ENCODE peak calls at places on chromosomes 13 and 19, in six cellular contexts. Z is H9, C is fibroblast of mammary gland, H is epithelial cell of proximal tubule, W is dorsolateral prefrontal cortex, L is endothelial cell of umbilical vein. Y is an unnamed sample.

GRCh38 chr19:48090281-48090802 is 20.3 kb downstream of the PLA2G4C start:
- DNase-seq in L (no peak), Z (no peak), H (no peak), W (no peak), C (no peak), Y (no peak)

GRCh38 chr13:114212096-114212495 is 22.6 kb upstream of the CDC16 start:
- DNase-seq in W (no peak), H (no peak), Z (no peak), C (peak), L (peak), Y (no peak)

GRCh38 chr19:3046621-3047306 is 15.5 kb downstream of the TLE5 start:
- DNase-seq in Z (peak), L (no peak), H (no peak), W (no peak), C (no peak), Y (peak)

GRCh38 chr13:26475176-26476110 is 82.0 kb upstream of the WASF3 start:
- DNase-seq in H (no peak), Z (peak), W (no peak), L (no peak), C (no peak), Y (no peak)

GRCh38 chr19:12681074-12681987 is at the start of gene DHPS:
- DNase-seq in H (peak), C (peak), L (peak), Z (peak), W (peak), Y (peak)

GRCh38 chr19:18093439-18094161 is 4.0 kb upstream of the MAST3 start:
- DNase-seq in L (no peak), W (no peak), H (no peak), C (peak), Z (peak), Y (no peak)

GRCh38 chr19:10404888-10405808 is 1.8 kb upstream of the CDC37 start:
- DNase-seq in W (no peak), Z (no peak), L (no peak), H (no peak), C (no peak), Y (no peak)

GRCh38 chr19:1206063-1206732 is 620 bp downstream of the STK11 start:
- DNase-seq in H (no peak), C (no peak), L (no peak), Z (no peak), W (no peak), Y (peak)

GRCh38 chr13:62040078-62040477 is 624.4 kb upstream of the PCDH20 start:
- DNase-seq in Z (no peak), H (no peak), W (no peak), C (no peak), L (no peak), Y (no peak)

GRCh38 chr19:8393192-8393870 is 3.2 kb downstream of the RAB11B start:
- DNase-seq in W (no peak), C (no peak), L (no peak), H (no peak), Z (no peak), Y (no peak)

GRCh38 chr19:8973501-8974091 is 36.6 kb downstream of the MUC16 start:
- DNase-seq in W (no peak), C (no peak), L (no peak), H (no peak), Z (no peak), Y (no peak)

GRCh38 chr13:52848455-52849190 is at the start of gene PCDH8:
- DNase-seq in H (no peak), L (no peak), C (no peak), W (peak), Z (peak), Y (peak)

GRCh38 chr13:110593430-110594130 is 21.8 kb upstream of the NAXD start:
- DNase-seq in W (no peak), L (peak), C (peak), Z (no peak), H (no peak), Y (no peak)

GRCh38 chr13:50914848-50915247 is 5.3 kb downstream of the RNASEH2B start:
- DNase-seq in L (no peak), Z (no peak), H (no peak), W (no peak), C (peak), Y (no peak)

GRCh38 chr19:18422530-18423191 is 3.5 kb downstream of the SSBP4 start:
- DNase-seq in L (no peak), H (no peak), C (no peak), Z (no peak), W (no peak), Y (no peak)

GRCh38 chr13:26034018-26034417 is 17.8 kb downstream of the SHISA2 start:
- DNase-seq in Z (no peak), H (no peak), L (no peak), C (no peak), W (no peak), Y (no peak)

GRCh38 chr13:73656863-73657262 is 477.3 kb downstream of the KLF12 start:
- DNase-seq in H (no peak), W (no peak), Z (no peak), L (no peak), C (peak), Y (no peak)

GRCh38 chr13:54185101-54185500 is 1156.5 kb downstream of the OLFM4 start:
- DNase-seq in L (no peak), Z (no peak), W (no peak), H (no peak), C (no peak), Y (no peak)

GRCh38 chr13:61294467-61295186 is 121.0 kb downstream of the PCDH20 start:
- DNase-seq in C (no peak), L (no peak), Z (no peak), W (no peak), H (peak), Y (no peak)

GRCh38 chr19:40974633-40975037 is 16.4 kb upstream of the CYP2B6 start:
- DNase-seq in C (peak), W (peak), L (peak), Z (peak), H (peak), Y (peak)

DNA sequence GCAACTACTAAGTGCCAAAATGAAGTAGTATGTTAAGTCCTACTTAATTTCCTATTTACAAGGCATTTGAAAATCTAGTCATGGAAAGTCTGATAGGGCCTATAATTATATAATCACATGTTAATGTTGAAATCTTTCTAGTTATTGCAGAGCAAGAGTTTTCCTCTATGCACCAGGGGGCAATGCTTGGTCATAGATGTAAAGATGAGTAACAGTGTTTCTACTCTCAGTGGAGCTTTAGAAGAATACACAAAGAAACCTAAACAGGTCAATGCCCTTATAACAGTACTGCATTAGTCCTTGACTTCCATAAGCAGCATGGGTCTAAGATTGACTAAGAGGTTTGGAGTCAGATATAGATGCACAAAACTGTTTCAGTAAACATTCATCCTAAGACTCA is 218.7 kb downstream of the KCTD12 start:
- DNase-seq in W (no peak), C (peak), Z (no peak), H (no peak), L (peak), Y (no peak)
- TF ChIP-seq CTCF in W (no peak), C (peak), Z (no peak), H (peak), L (peak), Y (no peak)

DNA sequence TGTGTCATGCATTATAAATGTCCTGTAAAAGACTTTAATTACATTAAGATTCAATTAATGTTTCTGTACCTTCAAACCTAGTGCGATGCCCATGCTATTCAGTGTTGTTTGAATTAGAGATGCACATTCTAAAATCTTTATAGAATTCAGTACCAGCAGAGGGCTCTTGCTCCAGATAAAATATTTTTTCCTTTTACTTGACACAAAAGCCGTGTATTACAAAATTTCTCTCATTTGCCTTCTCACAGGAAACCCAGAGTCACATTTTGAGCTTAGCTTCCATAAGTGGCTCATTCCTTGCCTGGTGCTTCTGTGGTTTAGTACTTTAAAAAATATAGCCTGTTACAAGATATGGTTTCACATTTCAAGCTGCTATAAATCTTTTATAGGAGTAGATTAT is 101.2 kb downstream of the RNF17 start:
- DNase-seq in C (peak), L (no peak), W (no peak), H (no peak), Z (no peak), Y (no peak)
- TF ChIP-seq CTCF in C (peak), L (no peak), W (peak), H (peak), Z (no peak), Y (no peak)

GRCh38 chr13:29422015-29422414 is 173.5 kb downstream of the SLC7A1 start:
- DNase-seq in H (no peak), C (no peak), L (no peak), Z (no peak), W (no peak), Y (no peak)

GRCh38 chr13:29423050-29423449 is 172.4 kb downstream of the SLC7A1 start:
- DNase-seq in H (no peak), Z (no peak), L (no peak), C (no peak), W (no peak), Y (no peak)

DNA sequence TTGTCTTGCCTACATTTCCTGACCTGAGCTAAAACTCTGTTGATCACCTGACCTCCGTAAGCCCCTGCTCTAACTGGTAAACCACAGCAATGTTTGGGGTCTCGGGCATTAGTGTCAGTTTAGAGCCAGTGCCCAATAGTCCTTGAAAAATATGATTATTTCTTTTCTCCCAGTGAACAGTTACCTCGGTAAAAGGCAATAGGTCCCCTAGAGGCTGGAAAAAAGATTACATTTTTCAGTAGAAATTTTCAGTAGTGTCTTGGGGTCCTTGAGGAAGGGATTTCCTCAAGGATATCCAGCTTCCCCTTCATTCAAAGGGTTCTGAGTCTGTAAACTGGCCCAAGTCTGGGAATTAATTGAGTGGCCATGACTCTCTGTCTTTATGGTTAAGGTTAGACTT is 177.5 kb downstream of the SLC7A1 start:
- DNase-seq in W (no peak), C (no peak), Z (no peak), L (no peak), H (no peak), Y (no peak)
- TF ChIP-seq CTCF in W (no peak), C (peak), Z (peak), L (no peak), H (no peak), Y (peak)

DNA sequence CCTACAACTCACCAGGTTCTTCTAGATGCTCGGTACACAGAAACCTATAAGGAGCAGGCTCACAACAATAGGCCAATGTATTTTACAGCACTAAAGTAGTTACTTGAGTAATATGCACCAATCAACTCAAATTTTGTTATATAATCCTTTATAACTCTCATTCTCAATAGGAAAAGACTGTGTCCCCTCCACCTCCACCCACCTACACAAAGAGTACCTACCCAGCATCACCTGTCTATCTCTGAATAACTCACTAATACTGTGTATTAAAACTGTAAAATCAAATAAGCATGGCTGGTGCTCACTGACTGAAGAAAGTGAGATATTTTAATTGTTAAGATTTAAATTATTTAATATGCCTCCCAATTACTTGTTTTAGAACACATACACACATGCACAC is 146.3 kb downstream of the ENOX1 start:
- DNase-seq in Z (no peak), C (no peak), L (no peak), W (no peak), H (no peak), Y (no peak)
- TF ChIP-seq CTCF in Z (no peak), C (no peak), L (no peak), W (no peak), H (no peak), Y (no peak)

GRCh38 chr19:5237190-5237780 is 103.3 kb downstream of the PTPRS start:
- DNase-seq in C (no peak), Z (no peak), W (no peak), L (no peak), H (no peak), Y (no peak)

GRCh38 chr19:5235458-5236219 is 105.0 kb downstream of the PTPRS start:
- DNase-seq in C (no peak), H (no peak), W (no peak), L (no peak), Z (no peak), Y (no peak)

GRCh38 chr19:5240011-5240410 is 100.6 kb downstream of the PTPRS start:
- DNase-seq in W (no peak), L (no peak), Z (no peak), H (no peak), C (no peak), Y (no peak)

GRCh38 chr19:5237939-5238480 is 102.6 kb downstream of the PTPRS start:
- DNase-seq in W (no peak), C (no peak), Z (no peak), L (no peak), H (no peak), Y (no peak)

DNA sequence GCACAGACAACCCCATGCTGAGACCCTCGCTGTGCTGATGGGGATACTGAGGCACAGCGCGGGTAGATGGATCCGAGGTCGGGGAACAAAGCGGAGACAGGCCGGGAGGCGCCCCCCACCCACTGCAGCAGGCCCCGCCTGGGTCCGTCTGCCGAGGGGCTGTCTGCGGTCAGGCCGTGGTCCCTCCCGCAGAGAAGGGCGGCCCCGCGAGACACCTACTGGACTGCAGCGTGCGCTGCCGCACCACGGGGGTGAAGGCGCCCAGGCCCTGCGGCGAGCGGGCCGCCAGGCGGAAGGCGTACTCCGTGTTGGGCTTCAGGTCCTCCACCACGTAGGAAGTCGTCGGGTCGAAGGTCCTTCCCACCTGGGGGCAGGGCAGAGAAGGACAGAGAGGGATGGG is 101.9 kb downstream of the PTPRS start:
- DNase-seq in C (no peak), W (no peak), L (no peak), Z (no peak), H (no peak), Y (no peak)
- TF ChIP-seq CTCF in C (no peak), W (no peak), L (no peak), Z (no peak), H (no peak), Y (no peak)

Y was measured in glutamatergic neuron.